ENCODE peak calls at places on chromosomes 12 and 14, in five cellular contexts. U, H, G, M and K are unnamed samples.

GRCh38 chr12:56684745-56685369 is 3.2 kb downstream of the PTGES3 start:
- DNase-seq in M (no peak), G (no peak), H (peak; percentile 29), U (no peak), K (no peak)

GRCh38 chr12:122527478-122527944 is 462 bp downstream of the KNTC1 start:
- DNase-seq in M (peak; percentile 30), G (peak; percentile 31), U (peak; percentile 44), H (peak; percentile 38), K (no peak)

GRCh38 chr14:21024668-21025373 is at the start of gene NDRG2:
- DNase-seq in M (peak; percentile 71), G (no peak), U (peak; percentile 62), H (no peak), K (no peak)

GRCh38 chr14:106141242-106142220 is 615.1 kb downstream of the TMEM121 start:
- DNase-seq in G (no peak), H (no peak), U (no peak), M (no peak), K (no peak)

GRCh38 chr12:13203028-13203922 is 6.7 kb downstream of the EMP1 start:
- DNase-seq in M (no peak), G (peak; percentile 69), H (peak; percentile 72), U (no peak), K (no peak)

GRCh38 chr12:96892104-96892503 is 15.0 kb upstream of the NEDD1 start:
- DNase-seq in U (no peak), M (no peak), G (no peak), H (no peak), K (no peak)

GRCh38 chr14:91398192-91398591 is 19.4 kb downstream of the CCDC88C start:
- DNase-seq in H (no peak), U (no peak), M (no peak), G (no peak), K (no peak)

GRCh38 chr12:79451988-79452387 is 238.8 kb downstream of the PAWR start:
- DNase-seq in G (peak; percentile 98), H (peak; percentile 95), M (no peak), U (peak; percentile 94), K (peak; percentile 89)

GRCh38 chr14:22556021-22556989 is 32.7 kb downstream of the DAD1 start:
- DNase-seq in M (peak; percentile 62), G (peak; percentile 61), H (peak; percentile 92), U (no peak), K (peak; percentile 90)

GRCh38 chr12:32273712-32274111 is 125.6 kb upstream of the FGD4 start:
- DNase-seq in G (no peak), U (no peak), H (no peak), M (no peak), K (no peak)

GRCh38 chr14:75271514-75271913 is 7.1 kb upstream of the FOS start:
- DNase-seq in M (no peak), H (no peak), G (no peak), U (no peak), K (no peak)

GRCh38 chr12:71799105-71799504 is 40.5 kb upstream of the TBC1D15 start:
- DNase-seq in M (no peak), U (no peak), G (peak; percentile 62), H (peak; percentile 42), K (no peak)

GRCh38 chr12:113860059-113860820 is 105.9 kb downstream of the RBM19 start:
- DNase-seq in H (no peak), U (no peak), M (no peak), G (no peak), K (peak; percentile 9)

GRCh38 chr12:29198901-29199300 is 49.8 kb downstream of the FAR2 start:
- DNase-seq in G (no peak), H (no peak), M (no peak), U (no peak), K (no peak)

GRCh38 chr12:4866288-4866687 is 43.4 kb upstream of the KCNA1 start:
- DNase-seq in H (no peak), U (no peak), M (no peak), G (no peak), K (no peak)

GRCh38 chr14:38958589-38958988 is 144.4 kb downstream of the SEC23A start:
- DNase-seq in M (no peak), H (no peak), U (no peak), G (no peak), K (peak; percentile 15)

GRCh38 chr14:105204206-105204930 is 23.3 kb upstream of the NUDT14 start:
- DNase-seq in H (no peak), U (no peak), M (peak; percentile 83), G (no peak), K (no peak)

GRCh38 chr12:59403259-59403932 is 192.4 kb upstream of the SLC16A7 start:
- DNase-seq in U (peak; percentile 91), G (peak; percentile 75), H (peak; percentile 80), M (peak; percentile 45), K (peak; percentile 86)

GRCh38 chr14:104102282-104102914 is 16.9 kb downstream of the ASPG start:
- DNase-seq in G (no peak), M (no peak), U (no peak), H (no peak), K (no peak)

GRCh38 chr12:93011100-93011499 is 82.0 kb upstream of the EEA1 start:
- DNase-seq in G (no peak), U (no peak), M (no peak), H (no peak), K (no peak)

GRCh38 chr14:28055008-28055407 is 711.6 kb upstream of the FOXG1 start:
- DNase-seq in M (no peak), U (no peak), H (no peak), G (no peak), K (no peak)

GRCh38 chr14:105141026-105141425 is 27.6 kb downstream of the JAG2 start:
- DNase-seq in U (no peak), H (no peak), G (no peak), M (no peak), K (no peak)

GRCh38 chr12:627863-628805 is 35.1 kb downstream of the NINJ2 start:
- DNase-seq in G (no peak), M (no peak), H (no peak), U (no peak), K (no peak)

GRCh38 chr12:18556081-18556645 is 181.6 kb downstream of the PLCZ1 start:
- DNase-seq in M (no peak), G (no peak), H (no peak), U (no peak), K (peak; percentile 46)

GRCh38 chr14:53663709-53664108 is 292.9 kb downstream of the BMP4 start:
- DNase-seq in H (peak; percentile 35), M (no peak), G (peak; percentile 29), U (peak; percentile 42), K (peak; percentile 18)

GRCh38 chr12:124376435-124376834 is 81.5 kb downstream of the RFLNA start:
- DNase-seq in H (no peak), U (no peak), G (no peak), M (no peak), K (peak; percentile 43)

GRCh38 chr14:58777541-58777979 is 139.8 kb downstream of the DACT1 start:
- DNase-seq in G (no peak), M (no peak), U (no peak), H (no peak), K (no peak)

GRCh38 chr12:26318661-26319068 is 123.3 kb downstream of the SSPN start:
- DNase-seq in G (peak; percentile 92), U (peak; percentile 47), H (peak; percentile 92), M (no peak), K (peak; percentile 91)

GRCh38 chr14:25955772-25956171 is 642.1 kb downstream of the NOVA1 start:
- DNase-seq in H (no peak), G (no peak), M (no peak), U (no peak), K (no peak)

GRCh38 chr14:77290705-77291104 is 19.7 kb upstream of the NGB start:
- DNase-seq in U (no peak), H (no peak), M (no peak), G (no peak), K (peak; percentile 80)

GRCh38 chr12:110100315-110100970 is 23.7 kb upstream of the IFT81 start:
- DNase-seq in H (peak; percentile 84), M (peak; percentile 66), G (peak; percentile 65), U (peak; percentile 92), K (peak; percentile 72)

GRCh38 chr12:2510066-2510465 is 284.7 kb upstream of the FKBP4 start:
- DNase-seq in U (no peak), M (no peak), G (no peak), H (no peak), K (no peak)

GRCh38 chr12:5383961-5384360 is 47.9 kb upstream of the NTF3 start:
- DNase-seq in H (no peak), M (no peak), G (peak; percentile 85), U (no peak), K (no peak)

GRCh38 chr14:50402965-50403364 is 6.3 kb upstream of the CDKL1 start:
- DNase-seq in H (no peak), U (no peak), G (no peak), M (no peak), K (peak; percentile 71)